ENCODE peak calls at places on chromosomes 13 and 19, in six cellular contexts. F, Y, W, G, H and M are unnamed samples. For H3K4me1, the result is how much of the 10 kb centered on the place peaks cover.

GRCh38 chr19:13987101-13987890 is 18.8 kb downstream of the RFX1 start:
- DNase-seq in H (no peak), G (no peak), F (peak), W (no peak), Y (no peak), M (no peak)

GRCh38 chr19:51407631-51408131 is 9.8 kb downstream of the SIGLEC10 start:
- DNase-seq in F (peak), G (peak), Y (peak), H (no peak), W (no peak), M (no peak)

GRCh38 chr19:39307233-39307821 is 11.1 kb downstream of the IFNL1 start:
- DNase-seq in F (peak), H (peak), W (no peak), G (no peak), Y (no peak), M (no peak)

GRCh38 chr13:104163866-104164630 is 1097.8 kb upstream of the SLC10A2 start:
- DNase-seq in F (no peak), G (no peak), W (no peak), Y (no peak), H (no peak), M (no peak)

GRCh38 chr13:33274264-33274663 is 11.3 kb downstream of the STARD13 start:
- DNase-seq in W (no peak), H (no peak), F (no peak), Y (no peak), G (no peak), M (no peak)

GRCh38 chr19:12163841-12164240 is 945 bp downstream of the ZNF136 start:
- DNase-seq in W (no peak), Y (no peak), F (no peak), H (no peak), G (no peak), M (no peak)

GRCh38 chr13:74816737-74817136 is 665.2 kb downstream of the TBC1D4 start:
- DNase-seq in W (no peak), F (no peak), Y (no peak), H (no peak), G (no peak), M (no peak)

GRCh38 chr13:49220035-49220855 is at the start of gene MLNR:
- DNase-seq in H (no peak), Y (no peak), G (peak), F (no peak), W (no peak), M (peak)

GRCh38 chr19:53461866-53462265 is 5.7 kb upstream of the ZNF813 start:
- DNase-seq in F (no peak), Y (no peak), W (no peak), G (no peak), H (no peak), M (no peak)

GRCh38 chr13:97307882-97308624 is 85.9 kb downstream of the MBNL2 start:
- DNase-seq in Y (peak), G (peak), W (no peak), F (no peak), H (no peak), M (peak)

GRCh38 chr13:44989941-44990340 is 603 bp downstream of the GPALPP1 start:
- DNase-seq in W (no peak), H (no peak), G (no peak), F (no peak), Y (no peak), M (no peak)

GRCh38 chr13:99272481-99272880 is 14.3 kb upstream of the GPR18 start:
- DNase-seq in F (no peak), Y (no peak), W (no peak), G (no peak), H (no peak), M (no peak)

GRCh38 chr19:29671393-29672076 is 6.3 kb downstream of the PLEKHF1 start:
- DNase-seq in F (peak), W (no peak), Y (no peak), H (peak), G (peak), M (peak)

GRCh38 chr19:7839476-7839875 is 9.5 kb downstream of the EVI5L start:
- DNase-seq in W (no peak), F (no peak), H (no peak), Y (no peak), G (no peak), M (no peak)

GRCh38 chr13:29948246-29948645 is 97.8 kb upstream of the UBL3 start:
- DNase-seq in G (no peak), H (no peak), Y (no peak), F (no peak), W (no peak), M (no peak)

GRCh38 chr13:50358221-50358620 is 343.0 kb downstream of the KCNRG start:
- DNase-seq in Y (no peak), W (no peak), F (no peak), G (no peak), H (no peak), M (no peak)

GRCh38 chr13:75881109-75881775 is 245.1 kb downstream of the LMO7 start:
- DNase-seq in G (no peak), Y (no peak), W (no peak), H (no peak), F (no peak), M (no peak)

GRCh38 chr13:24654741-24655140 is 25.5 kb upstream of the ATP12A start:
- DNase-seq in H (no peak), F (no peak), G (no peak), W (no peak), Y (no peak), M (no peak)

GRCh38 chr13:71864981-71865857 is 1.8 kb downstream of the DACH1 start:
- DNase-seq in W (no peak), F (no peak), H (no peak), Y (no peak), G (peak), M (peak)

GRCh38 chr19:6568816-6569215 is 22.1 kb downstream of the CD70 start:
- DNase-seq in G (no peak), H (no peak), W (no peak), Y (no peak), F (no peak), M (no peak)

GRCh38 chr13:23460309-23460708 is 26.8 kb upstream of the SACS start:
- DNase-seq in Y (no peak), G (no peak), F (no peak), W (no peak), H (no peak), M (no peak)

GRCh38 chr13:80338781-80339577 is 1.9 kb downstream of the SPRY2 start:
- DNase-seq in W (peak), F (peak), G (peak), H (peak), Y (peak), M (peak)

GRCh38 chr13:100014621-100015020 is 33.0 kb downstream of the ZIC2 start:
- DNase-seq in W (no peak), H (no peak), G (no peak), Y (no peak), F (no peak), M (no peak)

GRCh38 chr13:26679945-26680516 is 80.6 kb downstream of the GPR12 start:
- DNase-seq in F (no peak), G (no peak), Y (no peak), H (peak), W (no peak), M (no peak)

GRCh38 chr19:51366999-51367564 is 894 bp upstream of the ETFB start:
- DNase-seq in W (no peak), F (peak), G (no peak), H (no peak), Y (no peak), M (peak)

GRCh38 chr13:74132152-74132767 is 1.9 kb downstream of the KLF12 start:
- DNase-seq in Y (no peak), G (peak), F (no peak), W (no peak), H (no peak), M (no peak)

GRCh38 chr13:112452380-112453206 is 76.4 kb downstream of the SPACA7 start:
- DNase-seq in Y (no peak), F (peak), W (no peak), G (no peak), H (peak), M (no peak)

GRCh38 chr13:92804346-92804745 is 422.3 kb upstream of the GPC6 start:
- DNase-seq in Y (no peak), H (no peak), F (no peak), G (no peak), W (no peak), M (no peak)

DNA sequence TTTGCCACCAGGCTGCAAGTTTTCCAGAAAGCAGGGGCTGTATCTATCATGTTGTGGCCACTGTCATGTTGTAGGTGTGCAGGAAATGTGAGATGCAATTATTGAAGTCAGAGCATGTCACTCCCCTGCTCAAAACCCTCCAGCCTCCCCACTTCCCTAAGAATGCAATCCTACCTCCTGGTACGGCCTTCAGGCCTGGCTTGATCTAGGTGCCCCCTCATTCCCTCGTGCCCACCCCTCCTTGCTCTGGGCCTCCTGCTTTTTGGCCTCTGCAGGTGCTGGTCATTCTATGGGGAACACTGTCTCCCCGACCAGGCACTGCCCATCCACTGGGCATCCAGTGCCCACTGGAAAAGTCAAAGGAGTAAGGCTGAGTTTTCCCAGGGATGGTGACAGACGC is 28.5 kb upstream of the MATK start:
- DNase-seq in Y (no peak), F (no peak), G (no peak), W (no peak), H (no peak), M (no peak)
- H3K4me1 ChIP-seq in Y (under half), F (under half), G (under half), W (under half), H (under half), M (under half)

DNA sequence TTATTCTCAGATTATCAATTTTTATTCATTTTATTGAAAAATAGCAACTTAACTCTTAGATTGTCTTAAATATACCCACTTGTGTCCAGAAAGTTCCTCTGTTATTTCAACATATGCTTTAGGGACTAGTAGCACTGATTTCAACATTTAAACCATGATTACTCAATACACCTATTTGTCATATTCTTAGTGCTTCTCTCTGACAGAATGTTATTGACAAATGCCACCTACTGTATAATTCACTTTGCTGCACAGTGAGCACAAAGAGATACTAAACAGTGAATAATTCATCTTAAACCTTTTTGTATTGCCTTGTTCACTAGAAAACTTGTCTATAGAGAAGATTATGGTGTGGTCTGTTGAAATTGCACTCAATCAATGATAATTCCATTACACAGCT is 692.6 kb downstream of the PCDH17 start:
- DNase-seq in G (no peak), F (no peak), H (no peak), W (no peak), Y (no peak), M (no peak)
- TF ChIP-seq CTCF in G (no peak), F (no peak), H (no peak), W (no peak), Y (no peak), M (no peak)

GRCh38 chr19:18304496-18305312 is 18.2 kb downstream of the LSM4 start:
- DNase-seq in Y (peak), H (peak), G (peak), F (peak), W (peak), M (peak)
- H3K4me3 ChIP-seq in Y (no peak), H (peak), G (no peak), F (peak), W (peak), M (peak)

DNA sequence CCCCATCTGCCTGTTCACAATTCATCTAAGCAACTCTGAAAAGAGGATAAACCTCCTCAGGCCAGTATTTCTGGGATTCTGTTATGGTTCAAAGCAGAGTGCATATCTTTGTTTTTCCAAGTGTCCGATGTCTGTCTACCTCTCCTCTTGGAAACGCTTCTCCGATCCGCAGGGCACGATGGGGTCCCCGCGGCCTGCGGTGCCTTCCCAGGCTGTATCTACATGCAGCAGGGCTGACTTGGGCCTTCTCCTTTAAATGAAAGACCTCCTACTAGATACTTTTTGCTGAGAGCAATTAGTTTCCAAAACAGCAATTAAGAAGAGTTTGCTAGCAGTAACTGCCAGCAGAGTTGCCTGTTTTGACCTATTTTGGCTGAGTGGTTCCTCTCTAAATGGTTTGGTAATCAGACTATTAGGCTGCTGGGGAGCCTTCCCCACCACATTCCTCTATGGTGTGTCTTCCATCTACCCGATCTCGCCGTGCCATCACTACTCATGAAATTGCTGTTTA is 23.5 kb downstream of the COL4A2 start:
- DNase-seq in H (peak), F (no peak), G (no peak), Y (no peak), W (peak), M (no peak)
- H3K4me1 ChIP-seq in H (under half), F (half or more), G (under half), Y (under half), W (under half), M (half or more)